ENCODE peak calls at places on chromosomes 2 and 18, in eight cellular contexts. A is posterior cingulate gyrus; N is activated CD4-positive, alpha-beta T cell treated with anti-CD3 and anti-CD28 coated beads, Interleukin-2, amount 10 ng/mL, durations not matched to agents 7 days and 5 days; Q is stimulated activated CD8-positive, alpha-beta memory T cell treated with anti-CD3 and anti-CD28 coated beads, Interleukin-7, amount 100 ng/mL, for 1 hour; H is AG08395; J is AG04450; Y is WTC11; M is NCI-H2081. V is an unnamed sample.

GRCh38 chr18:23143059-23143831 is 8.0 kb downstream of the CABLES1 start:
- DNase-seq in M (no peak), Q (no peak), A (peak), Y (no peak), J (no peak), H (no peak), N (no peak), V (no peak)

GRCh38 chr2:70733428-70734185 is 34.4 kb downstream of the ADD2 start:
- DNase-seq in J (no peak), Q (no peak), H (no peak), A (peak), Y (no peak), N (no peak), M (no peak), V (no peak)

GRCh38 chr18:31503011-31503410 is 5.0 kb downstream of the DSG2 start:
- DNase-seq in H (no peak), A (no peak), N (no peak), J (no peak), Q (no peak), M (no peak), Y (no peak), V (no peak)

GRCh38 chr2:168798076-168798887 is 4.2 kb upstream of the NOSTRIN start:
- DNase-seq in Q (no peak), M (no peak), A (no peak), Y (peak), J (no peak), H (no peak), N (no peak), V (no peak)

GRCh38 chr2:16615246-16615645 is 50.4 kb downstream of the CYRIA start:
- DNase-seq in J (no peak), A (no peak), N (no peak), Y (no peak), M (no peak), Q (no peak), H (no peak), V (no peak)

GRCh38 chr2:128729051-128729450 is 410.4 kb upstream of the HS6ST1 start:
- DNase-seq in N (no peak), J (no peak), A (no peak), M (no peak), Q (no peak), Y (no peak), H (no peak), V (no peak)

GRCh38 chr2:3483227-3483985 is 35.9 kb downstream of the ADI1 start:
- DNase-seq in Y (peak), H (peak), M (no peak), J (peak), N (no peak), A (no peak), Q (no peak), V (no peak)

GRCh38 chr2:144084114-144084661 is 435.7 kb downstream of the ZEB2 start:
- DNase-seq in N (no peak), H (peak), J (peak), Y (no peak), M (no peak), Q (no peak), A (no peak), V (no peak)

GRCh38 chr2:112646102-112646719 is 472 bp downstream of the SLC20A1 start:
- DNase-seq in M (peak), A (no peak), Q (no peak), Y (no peak), N (peak), H (peak), J (no peak), V (no peak)